ENCODE peak calls at places on chromosomes 5 and 9, in seven cellular contexts. H is NCI-H345; Y is skeletal muscle cell; A is astrocyte; Q is activated CD4-positive, alpha-beta T cell treated with anti-CD3 and anti-CD28 coated beads, Interleukin-2, amount 50 U/mL, for 24 hours; W is stimulated activated CD8-positive, alpha-beta memory T cell treated with anti-CD3 and anti-CD28 coated beads, Interleukin-12 subunit alpha, Interleukin-12 subunit beta, amount 100 ng/mL, for 1 hour; B is endothelial cell of umbilical vein. K is an unnamed sample.

GRCh38 chr5:72064801-72065570 is 42.3 kb upstream of the MAP1B start:
- DNase-seq in H (peak), Y (no peak), A (no peak), Q (no peak), W (no peak), B (no peak), K (no peak)

GRCh38 chr5:67149933-67150523 is 46.6 kb downstream of the CD180 start:
- DNase-seq in H (no peak), Y (no peak), A (no peak), Q (no peak), W (no peak), B (no peak), K (peak)

GRCh38 chr9:137058651-137059234 is 4.9 kb upstream of the ENTPD2 start:
- DNase-seq in H (peak), Y (no peak), A (no peak), Q (no peak), W (no peak), B (no peak), K (peak)

GRCh38 chr5:43042626-43043399 is 2.7 kb upstream of the ANXA2R start:
- DNase-seq in H (peak), Y (no peak), A (peak), Q (peak), W (peak), B (peak), K (peak)

GRCh38 chr9:13915591-13916301 is 398.2 kb downstream of the NFIB start:
- DNase-seq in H (peak), Y (no peak), A (peak), Q (no peak), W (no peak), B (no peak), K (no peak)

GRCh38 chr5:173479711-173480110 is 136.7 kb downstream of the BOD1 start:
- DNase-seq in H (no peak), Y (no peak), A (peak), Q (no peak), W (no peak), B (no peak), K (no peak)

GRCh38 chr5:961711-962240 is 46.8 kb upstream of the NKD2 start:
- DNase-seq in H (no peak), Y (no peak), A (no peak), Q (no peak), W (no peak), B (no peak), K (no peak)

GRCh38 chr5:78295035-78295961 is 800 bp upstream of the AP3B1 start:
- DNase-seq in H (peak), Y (no peak), A (peak), Q (peak), W (peak), B (no peak), K (peak)

GRCh38 chr9:83501552-83501951 is 36.6 kb downstream of the FRMD3 start:
- DNase-seq in H (no peak), Y (no peak), A (no peak), Q (no peak), W (no peak), B (no peak), K (no peak)

GRCh38 chr9:1759009-1759408 is 256.1 kb upstream of the SMARCA2 start:
- DNase-seq in H (no peak), Y (no peak), A (no peak), Q (no peak), W (no peak), B (no peak), K (no peak)